ENCODE peak calls at places on chromosomes 1 and 21, in nine cellular contexts. C is cardiac fibroblast; B is ELF-1; Y is KG1; O is GM23248; E is activated CD4-positive, alpha-beta T cell treated with anti-CD3 and anti-CD28 coated beads, Interleukin-2, amount 50 U/mL, for 1 hour; N is RPMI8226; Q is breast epithelium; I is left ventricle myocardium inferior. K is an unnamed sample.

GRCh38 chr1:32394890-32395415 is 712 bp upstream of the BSDC1 start:
- DNase-seq in C (no peak), B (no peak), Y (no peak), O (no peak), E (no peak), N (no peak), Q (no peak), I (no peak), K (no peak)

GRCh38 chr1:47779613-47780012 is 217.6 kb downstream of the TRABD2B start:
- DNase-seq in C (no peak), B (no peak), Y (no peak), O (no peak), E (no peak), N (no peak), Q (no peak), I (no peak), K (no peak)

GRCh38 chr1:40122865-40123264 is 25.8 kb upstream of the PPT1 start:
- DNase-seq in C (no peak), B (no peak), Y (no peak), O (no peak), E (no peak), N (no peak), Q (no peak), I (no peak), K (no peak)

GRCh38 chr1:190140644-190141043 is 337.0 kb downstream of the BRINP3 start:
- DNase-seq in C (no peak), B (no peak), Y (no peak), O (no peak), E (no peak), N (no peak), Q (no peak), I (no peak), K (no peak)

GRCh38 chr21:18153063-18153462 is 91.6 kb upstream of the CHODL start:
- DNase-seq in C (peak), B (no peak), Y (no peak), O (no peak), E (no peak), N (peak), Q (no peak), I (no peak), K (no peak)

GRCh38 chr1:59076612-59077011 is 220.3 kb upstream of the FGGY start:
- DNase-seq in C (peak), B (no peak), Y (no peak), O (peak), E (no peak), N (no peak), Q (no peak), I (no peak), K (no peak)

GRCh38 chr1:222950892-222951291 is 136.1 kb downstream of the DISP1 start:
- DNase-seq in C (no peak), B (no peak), Y (no peak), O (no peak), E (no peak), N (no peak), Q (no peak), I (no peak), K (no peak)

GRCh38 chr1:172870901-172871606 is 179.7 kb downstream of the TNFSF18 start:
- DNase-seq in C (no peak), B (no peak), Y (no peak), O (peak), E (no peak), N (no peak), Q (no peak), I (no peak), K (no peak)

GRCh38 chr1:51622455-51622913 is 5.6 kb downstream of the OSBPL9 start:
- DNase-seq in C (peak), B (peak), Y (no peak), O (peak), E (peak), N (peak), Q (peak), I (peak), K (peak)

GRCh38 chr1:150148834-150149489 is 754 bp upstream of the PLEKHO1 start:
- DNase-seq in C (no peak), B (no peak), Y (peak), O (peak), E (no peak), N (no peak), Q (no peak), I (no peak), K (no peak)

GRCh38 chr1:185567006-185567405 is 167.2 kb upstream of the HMCN1 start:
- DNase-seq in C (peak), B (no peak), Y (peak), O (peak), E (peak), N (peak), Q (no peak), I (no peak), K (no peak)

GRCh38 chr1:29549001-29549400 is 312.7 kb downstream of the PTPRU start:
- DNase-seq in C (no peak), B (no peak), Y (no peak), O (no peak), E (no peak), N (no peak), Q (no peak), I (no peak), K (peak)